ENCODE peak calls at places on chromosomes 3 and 15, in four cellular contexts. One of them, this sample, is unnamed.

GRCh38 chr15:68985361-68985891 is 29.1 kb upstream of the NOX5 start:
- DNase-seq in H1: no peak
- DNase-seq in SK-N-SH: no peak
- DNase-seq in GM12892: no peak
- DNase-seq in this sample: no peak

GRCh38 chr3:125403789-125404188 is 28.7 kb upstream of the ZNF148 start:
- DNase-seq in H1: no peak
- DNase-seq in SK-N-SH: no peak
- DNase-seq in GM12892: no peak
- DNase-seq in this sample: no peak

GRCh38 chr3:196914866-196915265 is 27.5 kb downstream of the NCBP2 start:
- DNase-seq in H1: no peak
- DNase-seq in SK-N-SH: no peak
- DNase-seq in GM12892: no peak
- DNase-seq in this sample: no peak

GRCh38 chr15:60804986-60805949 is 326.3 kb upstream of the ICE2 start:
- DNase-seq in H1: peak; percentile 70
- DNase-seq in SK-N-SH: no peak
- DNase-seq in GM12892: no peak
- DNase-seq in this sample: no peak

GRCh38 chr3:51947215-51947900 is 5.2 kb downstream of the PARP3 start:
- DNase-seq in H1: no peak
- DNase-seq in SK-N-SH: no peak
- DNase-seq in GM12892: no peak
- DNase-seq in this sample: no peak

GRCh38 chr3:161414907-161415306 is 43.6 kb upstream of the SPTSSB start:
- DNase-seq in H1: no peak
- DNase-seq in SK-N-SH: no peak
- DNase-seq in GM12892: no peak
- DNase-seq in this sample: no peak

GRCh38 chr15:97235285-97235985 is 725.1 kb upstream of the ARRDC4 start:
- DNase-seq in H1: peak; percentile 79
- DNase-seq in SK-N-SH: peak; percentile 47
- DNase-seq in GM12892: peak; percentile 5
- DNase-seq in this sample: peak; percentile 11

GRCh38 chr15:60423540-60423939 is 25.8 kb upstream of the ANXA2 start:
- DNase-seq in H1: no peak
- DNase-seq in SK-N-SH: no peak
- DNase-seq in GM12892: no peak
- DNase-seq in this sample: no peak

GRCh38 chr3:29410200-29410599 is 129.3 kb downstream of the RBMS3 start:
- DNase-seq in H1: no peak
- DNase-seq in SK-N-SH: no peak
- DNase-seq in GM12892: no peak
- DNase-seq in this sample: no peak

GRCh38 chr15:67840747-67841634 is 1.1 kb upstream of the RNU6-1 start:
- DNase-seq in H1: no peak
- DNase-seq in SK-N-SH: peak; percentile 75
- DNase-seq in GM12892: no peak
- DNase-seq in this sample: no peak

GRCh38 chr15:64045106-64045435 is 1.2 kb downstream of the DAPK2 start:
- DNase-seq in H1: no peak
- DNase-seq in SK-N-SH: no peak
- DNase-seq in GM12892: no peak
- DNase-seq in this sample: no peak

GRCh38 chr15:64045774-64046346 is 425 bp downstream of the DAPK2 start:
- DNase-seq in H1: peak; percentile 67
- DNase-seq in SK-N-SH: peak; percentile 89
- DNase-seq in GM12892: no peak
- DNase-seq in this sample: peak; percentile 64

GRCh38 chr15:64048766-64049165 is 2.5 kb upstream of the DAPK2 start:
- DNase-seq in H1: no peak
- DNase-seq in SK-N-SH: no peak
- DNase-seq in GM12892: no peak
- DNase-seq in this sample: no peak

GRCh38 chr15:64044315-64045105 is 1.8 kb downstream of the DAPK2 start:
- DNase-seq in H1: no peak
- DNase-seq in SK-N-SH: no peak
- DNase-seq in GM12892: no peak
- DNase-seq in this sample: peak; percentile 70

DNA sequence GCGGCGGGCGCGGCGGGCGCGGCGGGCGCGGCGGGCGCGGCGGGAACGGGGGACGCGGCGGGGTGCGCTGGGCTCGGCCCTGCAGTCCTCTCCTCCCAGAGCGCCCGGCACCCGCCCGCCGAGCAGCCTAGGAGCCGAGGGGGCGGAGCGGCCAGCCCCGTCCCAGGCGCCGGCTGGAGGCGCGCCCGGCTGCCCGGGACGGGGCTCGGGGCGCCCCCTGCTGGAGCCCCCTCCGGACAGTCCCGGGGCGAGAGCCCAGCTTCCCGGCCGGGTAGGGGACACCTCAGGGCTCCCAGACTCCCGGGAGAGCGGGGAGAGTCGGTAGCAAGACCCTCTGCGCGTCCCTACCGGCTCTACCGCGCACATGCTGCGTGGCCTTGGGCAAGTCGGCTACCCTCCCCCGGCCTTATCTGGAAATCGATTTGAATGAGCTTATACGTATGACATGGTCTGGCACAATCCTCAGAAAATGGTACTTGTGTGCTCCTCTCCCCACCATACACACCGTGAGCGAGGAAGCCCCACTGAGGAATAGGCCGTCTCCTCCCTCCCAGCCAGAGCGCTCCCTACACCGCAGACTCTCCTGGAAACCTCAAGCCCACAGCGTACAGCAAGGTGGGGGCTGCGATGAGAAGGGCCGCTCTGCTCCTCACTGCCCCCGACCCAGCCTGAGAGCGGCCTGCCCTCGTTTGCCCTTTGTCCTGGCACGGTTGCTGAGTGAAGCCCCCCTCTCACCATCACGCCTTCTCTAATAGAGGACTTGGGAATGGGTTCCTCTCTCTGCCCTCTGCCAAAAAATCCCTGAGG is at the start of gene DAPK2:
- DNase-seq in H1: peak; percentile 86
- DNase-seq in SK-N-SH: peak; percentile 97
- DNase-seq in GM12892: peak; percentile 91
- DNase-seq in this sample: peak; percentile 86
- TF ChIP-seq TAF1 in H1: no peak
- TF ChIP-seq TAF1 in SK-N-SH: no peak
- TF ChIP-seq TAF1 in GM12892: no peak
- TF ChIP-seq TAF1 in this sample: no peak

GRCh38 chr3:179809639-179810038 is 156.8 kb downstream of the USP13 start:
- DNase-seq in H1: no peak
- DNase-seq in SK-N-SH: no peak
- DNase-seq in GM12892: no peak
- DNase-seq in this sample: no peak

GRCh38 chr3:179806177-179806576 is 153.3 kb downstream of the USP13 start:
- DNase-seq in H1: no peak
- DNase-seq in SK-N-SH: no peak
- DNase-seq in GM12892: no peak
- DNase-seq in this sample: no peak

GRCh38 chr3:179807588-179807987 is 154.7 kb downstream of the USP13 start:
- DNase-seq in H1: no peak
- DNase-seq in SK-N-SH: no peak
- DNase-seq in GM12892: no peak
- DNase-seq in this sample: no peak

GRCh38 chr3:179812096-179812382 is 159.2 kb downstream of the USP13 start:
- DNase-seq in H1: no peak
- DNase-seq in SK-N-SH: no peak
- DNase-seq in GM12892: no peak
- DNase-seq in this sample: no peak

DNA sequence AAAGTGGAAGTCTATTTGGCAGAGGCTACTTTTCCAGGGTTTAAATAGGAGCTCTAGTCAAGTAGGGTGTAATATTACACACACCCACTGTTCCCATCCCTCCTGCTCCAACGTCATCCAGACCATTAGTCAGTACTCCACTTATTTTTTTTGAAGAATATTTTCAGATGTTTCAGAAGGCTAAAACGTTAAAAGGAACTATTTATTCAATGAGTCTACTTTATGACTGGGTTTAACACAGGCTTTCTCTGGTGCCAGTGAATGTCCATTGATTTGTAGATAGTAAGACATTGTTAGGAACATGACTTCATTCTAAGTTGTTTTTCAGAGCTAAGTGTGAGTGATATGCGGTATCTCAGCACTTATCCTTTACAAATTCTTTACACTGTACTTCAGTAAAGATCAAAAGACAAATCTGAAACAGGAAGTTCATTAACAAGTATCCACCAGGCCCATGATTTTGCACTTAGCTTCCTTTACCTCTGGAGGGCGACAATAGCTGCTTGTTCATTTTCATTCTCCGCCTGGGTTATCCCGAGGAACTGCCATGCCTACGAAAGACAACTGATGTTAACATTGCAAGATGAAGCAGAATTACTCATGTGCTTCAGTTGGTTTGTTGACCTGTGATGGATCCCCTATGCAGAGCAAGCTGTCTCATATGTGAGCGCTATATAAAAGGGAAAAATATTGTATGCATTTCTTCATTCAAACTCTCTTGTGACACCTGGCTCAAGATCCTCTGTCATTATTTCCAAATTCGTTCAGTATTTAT is 158.7 kb downstream of the USP13 start:
- DNase-seq in H1: no peak
- DNase-seq in SK-N-SH: peak; percentile 73
- DNase-seq in GM12892: peak; percentile 13
- DNase-seq in this sample: peak; percentile 24
- TF ChIP-seq TAF1 in H1: no peak
- TF ChIP-seq TAF1 in SK-N-SH: no peak
- TF ChIP-seq TAF1 in GM12892: no peak
- TF ChIP-seq TAF1 in this sample: no peak

DNA sequence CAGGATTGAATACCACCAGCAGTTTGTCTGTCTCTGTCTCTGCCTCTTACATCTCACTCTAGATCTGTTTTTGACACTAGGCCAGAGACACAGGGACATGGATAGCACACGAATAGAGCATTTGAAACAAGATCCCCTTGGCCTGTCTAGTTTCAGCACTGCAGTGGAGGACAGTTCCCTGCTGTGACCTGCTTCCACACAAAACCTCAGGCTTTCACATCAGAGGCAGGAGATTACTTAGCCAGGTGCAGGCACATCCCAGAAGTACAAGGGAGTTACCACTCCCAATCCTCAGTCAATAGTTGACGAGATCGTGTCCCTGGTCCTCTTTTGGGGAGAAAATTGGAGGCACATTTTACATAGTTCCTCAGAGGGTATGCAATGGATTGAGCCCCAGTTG is 34.0 kb upstream of the CCK start:
- DNase-seq in H1: peak; percentile 55
- DNase-seq in SK-N-SH: no peak
- DNase-seq in GM12892: no peak
- DNase-seq in this sample: no peak
- TF ChIP-seq TAF1 in H1: no peak
- TF ChIP-seq TAF1 in SK-N-SH: no peak
- TF ChIP-seq TAF1 in GM12892: no peak
- TF ChIP-seq TAF1 in this sample: no peak

DNA sequence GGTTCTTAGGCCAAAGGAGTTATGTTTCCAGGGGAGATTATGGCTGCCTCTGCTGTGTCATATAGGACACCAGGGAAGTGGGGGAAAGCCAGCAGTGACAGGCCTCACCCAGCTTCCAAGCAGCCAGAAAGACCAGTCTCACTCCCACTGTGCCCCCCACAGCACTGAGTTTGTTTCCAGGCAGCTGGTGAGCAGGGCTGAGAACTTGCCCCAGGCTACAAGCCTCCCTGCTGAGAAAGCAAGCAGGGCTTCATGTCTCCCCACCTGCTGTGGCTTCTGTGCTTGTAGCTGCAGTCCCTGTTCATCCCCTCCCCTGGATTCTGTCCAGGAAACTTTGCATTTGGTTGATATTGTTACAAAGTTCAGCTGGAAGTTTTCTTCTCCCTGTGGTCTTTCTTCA is 376.3 kb downstream of the PDCD6IP start:
- DNase-seq in H1: no peak
- DNase-seq in SK-N-SH: no peak
- DNase-seq in GM12892: no peak
- DNase-seq in this sample: no peak
- TF ChIP-seq TAF1 in H1: no peak
- TF ChIP-seq TAF1 in SK-N-SH: no peak
- TF ChIP-seq TAF1 in GM12892: no peak
- TF ChIP-seq TAF1 in this sample: no peak

This sample was measured in GM12891.